ENCODE peak calls at places on chromosome 1, in four cellular contexts. One of them, this sample, is unnamed.

GRCh38 chr1:7596126-7596755 is 174.9 kb upstream of the VAMP3 start:
- DNase-seq in GM19239: no peak
- DNase-seq in IMR-90: no peak
- DNase-seq in foreskin melanocyte: no peak
- DNase-seq in this sample: peak

GRCh38 chr1:87291107-87291506 is 37.6 kb upstream of the LMO4 start:
- DNase-seq in GM19239: no peak
- DNase-seq in IMR-90: peak
- DNase-seq in foreskin melanocyte: no peak
- DNase-seq in this sample: no peak

GRCh38 chr1:164560076-164560475 is 1.1 kb downstream of the PBX1 start:
- DNase-seq in GM19239: no peak
- DNase-seq in foreskin melanocyte: no peak
- DNase-seq in IMR-90: no peak
- DNase-seq in this sample: no peak

GRCh38 chr1:154129392-154129970 is 25.4 kb downstream of the NUP210L start:
- DNase-seq in GM19239: no peak
- DNase-seq in IMR-90: peak
- DNase-seq in foreskin melanocyte: no peak
- DNase-seq in this sample: no peak

GRCh38 chr1:109634771-109635750 is 15.4 kb downstream of the AMPD2 start:
- DNase-seq in foreskin melanocyte: no peak
- DNase-seq in IMR-90: no peak
- DNase-seq in GM19239: no peak
- DNase-seq in this sample: peak

GRCh38 chr1:61083014-61083798 is 845 bp downstream of the NFIA start:
- DNase-seq in GM19239: no peak
- DNase-seq in IMR-90: no peak
- DNase-seq in foreskin melanocyte: no peak
- DNase-seq in this sample: peak

GRCh38 chr1:151312439-151313225 is 14.6 kb downstream of the PI4KB start:
- DNase-seq in GM19239: no peak
- DNase-seq in IMR-90: peak
- DNase-seq in foreskin melanocyte: no peak
- DNase-seq in this sample: no peak

GRCh38 chr1:1089731-1090423 is 15.8 kb upstream of the RNF223 start:
- DNase-seq in GM19239: no peak
- DNase-seq in IMR-90: no peak
- DNase-seq in foreskin melanocyte: no peak
- DNase-seq in this sample: no peak

GRCh38 chr1:193058529-193059281 is 455 bp downstream of the UCHL5 start:
- DNase-seq in GM19239: no peak
- DNase-seq in foreskin melanocyte: peak
- DNase-seq in IMR-90: peak
- DNase-seq in this sample: peak

GRCh38 chr1:26350701-26351590 is 3.0 kb downstream of the CRYBG2 start:
- DNase-seq in foreskin melanocyte: no peak
- DNase-seq in GM19239: no peak
- DNase-seq in IMR-90: peak
- DNase-seq in this sample: no peak

GRCh38 chr1:117013310-117013850 is 11.8 kb downstream of the CD101 start:
- DNase-seq in IMR-90: no peak
- DNase-seq in foreskin melanocyte: no peak
- DNase-seq in GM19239: no peak
- DNase-seq in this sample: no peak

GRCh38 chr1:245797592-245798366 is 643.0 kb downstream of the KIF26B start:
- DNase-seq in IMR-90: no peak
- DNase-seq in GM19239: no peak
- DNase-seq in foreskin melanocyte: no peak
- DNase-seq in this sample: no peak

GRCh38 chr1:14738235-14738634 is 139.8 kb downstream of the KAZN start:
- DNase-seq in IMR-90: no peak
- DNase-seq in foreskin melanocyte: no peak
- DNase-seq in GM19239: no peak
- DNase-seq in this sample: no peak

GRCh38 chr1:219058891-219059820 is 114.5 kb upstream of the LYPLAL1 start:
- DNase-seq in GM19239: no peak
- DNase-seq in foreskin melanocyte: no peak
- DNase-seq in IMR-90: no peak
- DNase-seq in this sample: no peak

GRCh38 chr1:8323706-8324105 is 5.8 kb downstream of the SLC45A1 start:
- DNase-seq in IMR-90: no peak
- DNase-seq in foreskin melanocyte: no peak
- DNase-seq in GM19239: no peak
- DNase-seq in this sample: peak

GRCh38 chr1:81800741-81801031 is at the start of gene ADGRL2:
- DNase-seq in IMR-90: no peak
- DNase-seq in GM19239: no peak
- DNase-seq in foreskin melanocyte: no peak
- DNase-seq in this sample: no peak

GRCh38 chr1:3740752-3741151 is 11.5 kb upstream of the CCDC27 start:
- DNase-seq in foreskin melanocyte: no peak
- DNase-seq in GM19239: no peak
- DNase-seq in IMR-90: no peak
- DNase-seq in this sample: peak

This sample was measured in right cardiac atrium.